ENCODE peak calls at places on chromosomes 6 and 20, in five cellular contexts. V is iris pigment epithelial cell; B is nucleus accumbens; X is renal cortical epithelial cell; P is stimulated activated CD4-positive, alpha-beta T cell treated with anti-CD3 and anti-CD28 coated beads, Interleukin-1b, Interleukin-23, amount 100 ng/mL, for 24 hours. O is an unnamed sample.

GRCh38 chr6:33521790-33522091 is 58.3 kb downstream of the BAK1 start:
- DNase-seq in X (no peak), B (no peak), P (no peak), V (no peak), O (no peak)

GRCh38 chr6:152330984-152331383 is 306.2 kb downstream of the SYNE1 start:
- DNase-seq in B (no peak), X (no peak), V (no peak), P (no peak), O (no peak)

GRCh38 chr20:407953-408842 is at the start of gene RBCK1:
- DNase-seq in B (peak; percentile 58), X (peak; percentile 39), P (peak; percentile 81), V (peak; percentile 82), O (peak; percentile 81)

GRCh38 chr6:99905209-99906106 is 88.6 kb downstream of the MCHR2 start:
- DNase-seq in V (peak; percentile 64), P (no peak), X (peak; percentile 67), B (no peak), O (no peak)

GRCh38 chr6:72788188-72788587 is 166.3 kb downstream of the KCNQ5 start:
- DNase-seq in X (peak; percentile 71), V (peak; percentile 77), P (no peak), B (no peak), O (no peak)

GRCh38 chr6:111997078-111997862 is 56.6 kb upstream of the CCN6 start:
- DNase-seq in V (peak; percentile 71), P (peak; percentile 66), X (peak; percentile 65), B (peak; percentile 71), O (peak; percentile 69)

GRCh38 chr6:157135691-157136090 is 187.6 kb downstream of the TMEM242 start:
- DNase-seq in V (peak; percentile 49), X (no peak), B (no peak), P (no peak), O (no peak)

GRCh38 chr6:36805917-36806316 is 33.3 kb downstream of the CPNE5 start:
- DNase-seq in V (no peak), P (no peak), X (no peak), B (no peak), O (no peak)

GRCh38 chr20:3927486-3928291 is 38.5 kb downstream of the PANK2 start:
- DNase-seq in B (no peak), V (peak; percentile 58), X (no peak), P (no peak), O (peak; percentile 44)

GRCh38 chr20:2864626-2865025 is 8.7 kb upstream of the PTPRA start:
- DNase-seq in P (no peak), V (no peak), X (no peak), B (no peak), O (no peak)

GRCh38 chr6:46706464-46706863 is 18.8 kb downstream of the TDRD6 start:
- DNase-seq in X (no peak), V (no peak), P (no peak), B (no peak), O (no peak)

GRCh38 chr6:33834401-33835392 is 30.9 kb upstream of the MLN start:
- DNase-seq in B (no peak), V (no peak), X (no peak), P (no peak), O (no peak)

GRCh38 chr20:32886652-32887051 is 27.9 kb downstream of the EFCAB8 start:
- DNase-seq in B (no peak), V (no peak), X (no peak), P (no peak), O (no peak)

GRCh38 chr6:112044856-112045255 is 9.0 kb upstream of the CCN6 start:
- DNase-seq in V (peak; percentile 94), B (no peak), P (no peak), X (peak; percentile 63), O (no peak)

GRCh38 chr20:4633780-4634179 is 87.9 kb upstream of the PRND start:
- DNase-seq in X (peak; percentile 15), P (no peak), B (no peak), V (peak; percentile 94), O (no peak)

GRCh38 chr6:69416739-69417138 is 380.1 kb downstream of the LMBRD1 start:
- DNase-seq in P (no peak), X (no peak), V (peak; percentile 17), B (no peak), O (no peak)

GRCh38 chr20:12090920-12091319 is 173.2 kb downstream of the BTBD3 start:
- DNase-seq in B (no peak), P (no peak), X (peak; percentile 10), V (peak; percentile 22), O (no peak)

GRCh38 chr6:490251-491037 is 98.9 kb downstream of the IRF4 start:
- DNase-seq in B (no peak), X (no peak), P (no peak), V (no peak), O (no peak)

GRCh38 chr6:108744996-108745395 is 103.2 kb upstream of the ARMC2 start:
- DNase-seq in V (no peak), X (no peak), B (no peak), P (no peak), O (no peak)

GRCh38 chr6:12353731-12354130 is 63.6 kb downstream of the EDN1 start:
- DNase-seq in B (no peak), X (peak; percentile 72), P (no peak), V (peak; percentile 29), O (no peak)

GRCh38 chr20:14780508-14780907 is 443.1 kb upstream of the FLRT3 start:
- DNase-seq in P (no peak), V (no peak), X (no peak), B (no peak), O (no peak)

O was measured in occipital lobe.